ENCODE peak calls at places on chromosome 15, in eight cellular contexts. One of them, this sample, is unnamed.
A peak's percentile ranks its signal among the peaks of the same experiment; 100 is the strongest.

GRCh38 chr15:100878130-100878529 is 1.5 kb upstream of the ALDH1A3 start:
- DNase-seq in cardiac muscle cell: no peak
- DNase-seq in IMR-90: no peak
- DNase-seq in fibroblast of lung: no peak
- DNase-seq in esophagus squamous epithelium: no peak
- DNase-seq in AG04449: no peak
- DNase-seq in right atrium auricular region: no peak
- DNase-seq in lower lobe of right lung: no peak
- DNase-seq in this sample: no peak

GRCh38 chr15:63250312-63250965 is 27.0 kb upstream of the APH1B start:
- DNase-seq in right atrium auricular region: no peak
- DNase-seq in cardiac muscle cell: no peak
- DNase-seq in esophagus squamous epithelium: no peak
- DNase-seq in AG04449: peak; percentile 99
- DNase-seq in lower lobe of right lung: no peak
- DNase-seq in fibroblast of lung: peak; percentile 98
- DNase-seq in IMR-90: peak; percentile 98
- DNase-seq in this sample: peak; percentile 96

GRCh38 chr15:27483124-27483523 is 512.1 kb downstream of the GABRG3 start:
- DNase-seq in fibroblast of lung: no peak
- DNase-seq in IMR-90: no peak
- DNase-seq in AG04449: no peak
- DNase-seq in cardiac muscle cell: no peak
- DNase-seq in esophagus squamous epithelium: no peak
- DNase-seq in lower lobe of right lung: no peak
- DNase-seq in right atrium auricular region: no peak
- DNase-seq in this sample: no peak

GRCh38 chr15:61700803-61701202 is 359.4 kb downstream of the VPS13C start:
- DNase-seq in fibroblast of lung: no peak
- DNase-seq in lower lobe of right lung: no peak
- DNase-seq in IMR-90: no peak
- DNase-seq in cardiac muscle cell: no peak
- DNase-seq in right atrium auricular region: no peak
- DNase-seq in esophagus squamous epithelium: no peak
- DNase-seq in AG04449: no peak
- DNase-seq in this sample: no peak

GRCh38 chr15:29538110-29538509 is 268.5 kb upstream of the NSMCE3 start:
- DNase-seq in AG04449: no peak
- DNase-seq in fibroblast of lung: no peak
- DNase-seq in esophagus squamous epithelium: no peak
- DNase-seq in right atrium auricular region: no peak
- DNase-seq in lower lobe of right lung: no peak
- DNase-seq in cardiac muscle cell: no peak
- DNase-seq in IMR-90: no peak
- DNase-seq in this sample: no peak

GRCh38 chr15:48866141-48866563 is 11.8 kb upstream of the EID1 start:
- DNase-seq in IMR-90: peak; percentile 58
- DNase-seq in AG04449: no peak
- DNase-seq in lower lobe of right lung: no peak
- DNase-seq in cardiac muscle cell: no peak
- DNase-seq in fibroblast of lung: peak; percentile 69
- DNase-seq in right atrium auricular region: no peak
- DNase-seq in esophagus squamous epithelium: no peak
- DNase-seq in this sample: peak; percentile 25

GRCh38 chr15:36029606-36030005 is 483.6 kb upstream of the DPH6 start:
- DNase-seq in IMR-90: peak; percentile 71
- DNase-seq in esophagus squamous epithelium: no peak
- DNase-seq in right atrium auricular region: no peak
- DNase-seq in AG04449: peak; percentile 91
- DNase-seq in fibroblast of lung: peak; percentile 86
- DNase-seq in lower lobe of right lung: no peak
- DNase-seq in cardiac muscle cell: no peak
- DNase-seq in this sample: peak; percentile 46

GRCh38 chr15:80242802-80243201 is 9.2 kb downstream of the CTXND1 start:
- DNase-seq in right atrium auricular region: no peak
- DNase-seq in cardiac muscle cell: no peak
- DNase-seq in AG04449: no peak
- DNase-seq in lower lobe of right lung: no peak
- DNase-seq in esophagus squamous epithelium: no peak
- DNase-seq in fibroblast of lung: no peak
- DNase-seq in IMR-90: no peak
- DNase-seq in this sample: no peak

GRCh38 chr15:74265046-74265639 is 29.0 kb downstream of the CCDC33 start:
- DNase-seq in lower lobe of right lung: no peak
- DNase-seq in cardiac muscle cell: peak; percentile 93
- DNase-seq in right atrium auricular region: no peak
- DNase-seq in esophagus squamous epithelium: no peak
- DNase-seq in AG04449: no peak
- DNase-seq in IMR-90: peak; percentile 18
- DNase-seq in fibroblast of lung: peak; percentile 30
- DNase-seq in this sample: no peak

GRCh38 chr15:77032647-77033416 is 37.9 kb downstream of the PSTPIP1 start:
- DNase-seq in IMR-90: no peak
- DNase-seq in esophagus squamous epithelium: no peak
- DNase-seq in right atrium auricular region: peak; percentile 36
- DNase-seq in fibroblast of lung: no peak
- DNase-seq in cardiac muscle cell: no peak
- DNase-seq in AG04449: no peak
- DNase-seq in lower lobe of right lung: peak; percentile 34
- DNase-seq in this sample: no peak

GRCh38 chr15:57138260-57138895 is 219.9 kb downstream of the TCF12 start:
- DNase-seq in AG04449: no peak
- DNase-seq in fibroblast of lung: peak; percentile 80
- DNase-seq in IMR-90: peak; percentile 82
- DNase-seq in esophagus squamous epithelium: no peak
- DNase-seq in cardiac muscle cell: peak; percentile 74
- DNase-seq in right atrium auricular region: no peak
- DNase-seq in lower lobe of right lung: no peak
- DNase-seq in this sample: no peak

GRCh38 chr15:88255496-88256171 is 905 bp downstream of the NTRK3 start:
- DNase-seq in cardiac muscle cell: peak; percentile 82
- DNase-seq in esophagus squamous epithelium: no peak
- DNase-seq in right atrium auricular region: no peak
- DNase-seq in lower lobe of right lung: no peak
- DNase-seq in IMR-90: peak; percentile 20
- DNase-seq in AG04449: no peak
- DNase-seq in fibroblast of lung: peak; percentile 77
- DNase-seq in this sample: no peak

GRCh38 chr15:69451951-69452701 is 492 bp upstream of the RPLP1 start:
- DNase-seq in IMR-90: peak; percentile 56
- DNase-seq in lower lobe of right lung: peak; percentile 63
- DNase-seq in esophagus squamous epithelium: no peak
- DNase-seq in AG04449: no peak
- DNase-seq in cardiac muscle cell: no peak
- DNase-seq in right atrium auricular region: no peak
- DNase-seq in fibroblast of lung: peak; percentile 57
- DNase-seq in this sample: no peak

GRCh38 chr15:68430471-68431036 is 1.4 kb downstream of the ITGA11 start:
- DNase-seq in fibroblast of lung: no peak
- DNase-seq in IMR-90: no peak
- DNase-seq in esophagus squamous epithelium: no peak
- DNase-seq in right atrium auricular region: peak; percentile 55
- DNase-seq in lower lobe of right lung: no peak
- DNase-seq in cardiac muscle cell: no peak
- DNase-seq in AG04449: no peak
- DNase-seq in this sample: no peak

DNA sequence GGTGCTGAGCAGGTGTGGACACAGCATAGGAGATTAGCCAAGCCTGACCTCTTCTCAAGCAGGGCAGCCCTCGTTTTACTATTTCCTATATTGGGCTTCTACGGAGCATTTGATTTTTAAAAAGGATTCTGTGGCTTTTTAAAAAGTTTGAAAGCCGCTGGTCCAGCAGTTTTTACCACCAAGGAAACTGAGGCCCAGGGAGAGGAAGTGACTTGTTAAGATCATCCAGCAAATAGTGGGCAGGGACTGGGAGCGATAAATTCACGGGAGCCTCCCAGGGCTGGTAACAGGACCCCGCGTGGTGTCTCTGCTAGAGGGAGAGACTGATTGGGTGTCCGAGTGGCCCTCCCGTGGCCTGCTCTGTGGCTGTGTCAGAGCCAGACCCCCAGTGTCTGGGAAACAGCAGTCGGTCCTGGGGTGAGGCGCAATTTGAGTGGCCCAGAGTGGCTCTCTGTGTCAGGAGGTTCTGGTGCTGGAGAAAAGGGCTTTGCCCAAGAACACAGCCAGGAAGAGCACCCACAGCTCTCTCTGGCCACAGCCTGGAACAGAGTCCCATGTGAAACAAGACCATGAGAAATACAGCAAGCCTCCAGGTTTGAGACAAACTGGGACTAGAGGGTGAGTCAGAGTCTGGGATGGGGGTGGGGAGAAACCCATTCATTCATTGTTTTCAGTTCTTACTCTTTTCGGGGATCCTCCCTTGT is 4.2 kb downstream of the FURIN start:
- DNase-seq in esophagus squamous epithelium: no peak
- DNase-seq in right atrium auricular region: no peak
- DNase-seq in AG04449: peak; percentile 31
- DNase-seq in cardiac muscle cell: no peak
- DNase-seq in lower lobe of right lung: no peak
- DNase-seq in fibroblast of lung: peak; percentile 86
- DNase-seq in IMR-90: peak; percentile 80
- DNase-seq in this sample: peak; percentile 44
- H3K4me3 ChIP-seq in esophagus squamous epithelium: peak overlapping the region; percentile 98
- H3K4me3 ChIP-seq in right atrium auricular region: peak overlapping the region; percentile 73
- H3K4me3 ChIP-seq in AG04449: peak overlapping the region; percentile 72
- H3K4me3 ChIP-seq in cardiac muscle cell: peak overlapping the region; percentile 69
- H3K4me3 ChIP-seq in lower lobe of right lung: peak overlapping the region; percentile 81
- H3K4me3 ChIP-seq in fibroblast of lung: peak overlapping the region; percentile 58
- H3K4me3 ChIP-seq in IMR-90: peak overlapping the region; percentile 75
- H3K4me3 ChIP-seq in this sample: peak overlapping the region; percentile 83

DNA sequence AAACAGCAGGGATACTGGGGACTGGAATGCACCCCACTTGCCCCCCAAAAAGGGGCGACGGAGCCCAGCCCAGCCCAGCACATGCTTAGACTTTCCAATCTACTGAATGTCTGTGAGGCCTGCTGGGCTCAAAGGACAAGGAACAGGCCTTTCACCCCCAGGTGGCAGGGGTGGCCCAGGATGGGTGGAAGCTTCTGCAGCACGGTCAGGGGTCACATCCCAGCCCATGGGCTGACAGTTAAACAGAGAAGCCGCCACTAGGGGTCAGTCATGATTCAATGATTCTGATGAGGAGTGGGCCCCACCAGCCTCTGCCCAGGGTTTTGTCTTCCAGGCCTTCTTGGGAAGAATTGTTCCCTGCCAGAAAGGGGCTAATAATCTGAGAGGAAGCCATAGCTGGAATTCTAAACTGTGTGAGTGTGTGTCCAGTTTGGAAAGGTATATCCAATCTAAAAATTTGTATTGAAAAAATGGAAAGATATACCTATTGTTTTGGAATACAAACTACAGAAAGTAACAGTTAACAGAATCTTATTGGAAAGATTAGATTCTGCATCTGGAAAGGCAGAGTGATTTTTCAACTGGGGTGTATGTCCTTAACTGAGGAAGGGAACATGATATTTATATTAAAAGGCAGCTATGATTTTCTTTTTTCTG is 2.2 kb downstream of the CHRNB4 start:
- DNase-seq in AG04449: no peak
- DNase-seq in cardiac muscle cell: peak; percentile 93
- DNase-seq in IMR-90: peak; percentile 19
- DNase-seq in fibroblast of lung: peak; percentile 13
- DNase-seq in right atrium auricular region: no peak
- DNase-seq in lower lobe of right lung: no peak
- DNase-seq in esophagus squamous epithelium: no peak
- DNase-seq in this sample: no peak
- TF ChIP-seq CTCF in AG04449: peak; percentile 53
- TF ChIP-seq CTCF in cardiac muscle cell: peak; percentile 68
- TF ChIP-seq CTCF in IMR-90: peak; percentile 59
- TF ChIP-seq CTCF in fibroblast of lung: peak; percentile 54
- TF ChIP-seq CTCF in right atrium auricular region: peak; percentile 74
- TF ChIP-seq CTCF in lower lobe of right lung: peak; percentile 61
- TF ChIP-seq CTCF in esophagus squamous epithelium: peak; percentile 42
- TF ChIP-seq CTCF in this sample: peak; percentile 63

DNA sequence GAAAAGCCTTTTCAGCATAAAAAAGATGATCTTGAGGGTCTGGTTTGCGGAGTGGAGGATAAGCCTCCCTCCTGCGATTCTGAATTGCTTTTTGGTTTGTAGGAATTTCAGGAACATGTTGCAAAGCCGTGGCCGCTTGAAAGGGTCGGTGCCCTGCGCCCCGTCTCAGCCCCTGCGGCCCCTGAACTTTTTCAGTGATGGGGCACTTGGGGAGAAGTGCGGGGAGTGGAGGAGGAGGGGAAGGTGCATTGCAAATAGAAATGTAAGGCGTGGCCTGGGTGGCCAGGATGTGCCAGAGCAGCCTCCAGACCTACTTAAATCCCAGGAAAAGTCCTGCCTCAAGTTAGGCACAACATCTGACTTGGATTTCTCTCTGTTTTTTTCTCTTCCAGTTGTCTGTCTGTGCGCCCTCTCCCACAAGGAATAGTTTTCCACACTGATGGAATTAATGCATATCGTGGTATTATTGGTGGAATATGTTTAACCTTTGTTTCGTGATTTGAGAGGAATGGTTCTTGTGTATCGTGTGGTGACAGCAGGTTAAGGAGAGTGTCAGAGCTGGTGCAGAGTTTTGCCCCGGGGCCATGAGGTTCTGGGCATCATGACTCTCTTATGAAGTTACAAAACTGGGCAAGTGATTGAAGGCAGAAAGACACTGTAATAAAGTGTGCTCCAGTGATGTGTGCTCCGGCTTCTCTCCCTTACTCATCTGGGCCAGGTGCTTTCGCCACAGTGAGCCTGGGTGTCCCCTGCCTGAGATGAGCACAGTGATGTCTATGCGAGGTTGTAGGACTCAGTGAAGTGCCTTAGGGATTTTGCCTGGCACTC is 153.8 kb downstream of the PGPEP1L start:
- DNase-seq in lower lobe of right lung: peak; percentile 52
- DNase-seq in AG04449: no peak
- DNase-seq in right atrium auricular region: no peak
- DNase-seq in esophagus squamous epithelium: no peak
- DNase-seq in IMR-90: no peak
- DNase-seq in cardiac muscle cell: peak; percentile 26
- DNase-seq in fibroblast of lung: no peak
- DNase-seq in this sample: no peak
- H3K4me3 ChIP-seq in lower lobe of right lung: peak overlapping the region; percentile 73
- H3K4me3 ChIP-seq in AG04449: peak overlapping the region; percentile 64
- H3K4me3 ChIP-seq in right atrium auricular region: no peak overlapping the region
- H3K4me3 ChIP-seq in esophagus squamous epithelium: peak overlapping the region; percentile 57
- H3K4me3 ChIP-seq in IMR-90: no peak overlapping the region
- H3K4me3 ChIP-seq in cardiac muscle cell: peak overlapping the region; percentile 65
- H3K4me3 ChIP-seq in fibroblast of lung: no peak overlapping the region
- H3K4me3 ChIP-seq in this sample: peak overlapping the region; percentile 34

GRCh38 chr15:70936326-70936725 is 43.7 kb downstream of the LRRC49 start:
- DNase-seq in cardiac muscle cell: peak; percentile 63
- DNase-seq in fibroblast of lung: peak; percentile 30
- DNase-seq in lower lobe of right lung: peak; percentile 17
- DNase-seq in IMR-90: peak; percentile 21
- DNase-seq in AG04449: no peak
- DNase-seq in esophagus squamous epithelium: no peak
- DNase-seq in right atrium auricular region: no peak
- DNase-seq in this sample: no peak
- TF ChIP-seq CTCF in cardiac muscle cell: no peak
- TF ChIP-seq CTCF in fibroblast of lung: no peak
- TF ChIP-seq CTCF in lower lobe of right lung: no peak
- TF ChIP-seq CTCF in IMR-90: no peak
- TF ChIP-seq CTCF in AG04449: no peak
- TF ChIP-seq CTCF in esophagus squamous epithelium: no peak
- TF ChIP-seq CTCF in right atrium auricular region: no peak
- TF ChIP-seq CTCF in this sample: no peak

This sample was measured in AG09309.